ENCODE peak calls at places on chromosomes 5 and 9, in eight cellular contexts. J, I, K, A, N, R, D and H are unnamed samples.

GRCh38 chr9:124285903-124286291 is 28.1 kb downstream of the NEK6 start:
- DNase-seq in J (peak), I (peak), K (peak), A (no peak), N (no peak), R (no peak), D (peak), H (peak)

GRCh38 chr9:74742792-74743389 is 144.8 kb downstream of the TRPM6 start:
- DNase-seq in J (no peak), I (no peak), K (peak), A (no peak), N (no peak), R (no peak), D (peak), H (peak)

GRCh38 chr5:143354025-143354424 is 49.5 kb downstream of the NR3C1 start:
- DNase-seq in J (no peak), I (no peak), K (no peak), A (no peak), N (no peak), R (no peak), D (peak), H (peak)

GRCh38 chr5:125575561-125576504 is 829.4 kb upstream of the ZNF608 start:
- DNase-seq in J (peak), I (no peak), K (peak), A (no peak), N (no peak), R (no peak), D (peak), H (no peak)

GRCh38 chr5:14081791-14082190 is 61.4 kb upstream of the TRIO start:
- DNase-seq in J (no peak), I (no peak), K (no peak), A (no peak), N (no peak), R (no peak), D (no peak), H (no peak)

GRCh38 chr5:59833448-59833847 is 60.1 kb downstream of the PDE4D start:
- DNase-seq in J (no peak), I (no peak), K (no peak), A (no peak), N (no peak), R (no peak), D (no peak), H (peak)

GRCh38 chr5:90406466-90406865 is 3.1 kb downstream of the CETN3 start:
- DNase-seq in J (no peak), I (no peak), K (no peak), A (no peak), N (no peak), R (no peak), D (no peak), H (peak)

GRCh38 chr9:113376634-113377531 is at the start of gene HDHD3:
- DNase-seq in J (peak), I (peak), K (peak), A (peak), N (peak), R (peak), D (peak), H (peak)

GRCh38 chr5:66851306-66851705 is 255.1 kb downstream of the MAST4 start:
- DNase-seq in J (no peak), I (no peak), K (no peak), A (no peak), N (no peak), R (no peak), D (no peak), H (no peak)

GRCh38 chr5:177403194-177403825 is 2.8 kb upstream of the PFN3 start:
- DNase-seq in J (no peak), I (peak), K (peak), A (no peak), N (no peak), R (no peak), D (no peak), H (peak)

GRCh38 chr9:21542780-21543179 is 60.7 kb upstream of the IFNE start:
- DNase-seq in J (no peak), I (no peak), K (no peak), A (no peak), N (no peak), R (no peak), D (peak), H (peak)

GRCh38 chr5:73265641-73266040 is 92.6 kb downstream of the TMEM174 start:
- DNase-seq in J (no peak), I (no peak), K (no peak), A (no peak), N (no peak), R (no peak), D (no peak), H (no peak)